ENCODE peak calls at places on chromosomes 7 and 10, in ten cellular contexts. F is GF-D8; J is RCC 7860; N is posterior cingulate gyrus; M is activated naive CD8-positive, alpha-beta T cell treated with anti-CD3 and anti-CD28 coated beads, Interleukin-2, amount 50 U/mL, for 24 hours; B is progenitor cell of endocrine pancreas; T is activated naive CD4-positive, alpha-beta T cell; E is NCI-H2227 treated with DMSO at 0.1 percent for 48 hours; S is heart right ventricle; L is retina. H is an unnamed sample.

GRCh38 chr10:119449760-119450461 is 92.6 kb downstream of the RGS10 start:
- DNase-seq in B (no peak), J (peak), E (no peak), S (peak), N (peak), M (no peak), F (no peak), T (no peak), L (no peak), H (peak)

GRCh38 chr7:148204639-148205292 is 385.8 kb upstream of the C7orf33 start:
- DNase-seq in B (no peak), J (no peak), L (no peak), N (no peak), F (no peak), S (no peak), T (no peak), E (no peak), M (no peak), H (no peak)

GRCh38 chr10:80684217-80684616 is 146.5 kb downstream of the SH2D4B start:
- DNase-seq in E (peak), L (no peak), N (no peak), F (no peak), B (no peak), S (no peak), M (no peak), J (peak), T (no peak), H (peak)

GRCh38 chr10:131574707-131575430 is 263.3 kb upstream of the TCERG1L start:
- DNase-seq in E (no peak), S (no peak), B (peak), M (no peak), T (no peak), J (no peak), F (no peak), N (peak), L (no peak), H (no peak)

GRCh38 chr10:35178305-35178704 is 51.7 kb downstream of the CREM start:
- DNase-seq in S (no peak), F (no peak), E (no peak), M (no peak), B (no peak), T (no peak), J (no peak), N (no peak), L (no peak), H (no peak)

GRCh38 chr7:100673942-100674431 is 447 bp downstream of the GNB2 start:
- DNase-seq in M (peak), T (peak), E (no peak), N (no peak), F (no peak), J (peak), B (no peak), L (no peak), S (peak), H (no peak)

GRCh38 chr10:99372546-99373271 is 43.6 kb downstream of the CNNM1 start:
- DNase-seq in J (no peak), F (no peak), B (no peak), L (no peak), M (no peak), T (no peak), N (no peak), E (no peak), S (no peak), H (peak)

GRCh38 chr10:129888784-129889616 is 75.1 kb downstream of the EBF3 start:
- DNase-seq in L (peak), B (peak), F (no peak), T (no peak), E (no peak), J (peak), N (no peak), M (peak), S (peak), H (no peak)

GRCh38 chr10:3980660-3981059 is 195.7 kb upstream of the KLF6 start:
- DNase-seq in M (no peak), S (no peak), J (no peak), E (no peak), B (no peak), F (peak), T (no peak), L (no peak), N (no peak), H (no peak)

GRCh38 chr7:77455334-77455733 is 39.2 kb upstream of the GSAP start:
- DNase-seq in B (no peak), T (no peak), L (no peak), E (no peak), F (no peak), M (no peak), N (no peak), S (peak), J (peak), H (peak)

GRCh38 chr10:130740166-130740565 is 571.4 kb downstream of the TCERG1L start:
- DNase-seq in T (no peak), M (no peak), E (no peak), N (no peak), F (no peak), J (no peak), S (no peak), B (no peak), L (no peak), H (no peak)

GRCh38 chr7:3955026-3955425 is 654.0 kb downstream of the SDK1 start:
- DNase-seq in S (no peak), E (no peak), L (no peak), J (no peak), F (no peak), N (peak), T (no peak), B (no peak), M (no peak), H (no peak)

GRCh38 chr10:107834706-107835105 is 670.2 kb upstream of the SORCS1 start:
- DNase-seq in E (no peak), F (no peak), M (no peak), N (no peak), L (no peak), B (no peak), J (no peak), S (no peak), T (no peak), H (no peak)

GRCh38 chr10:12954866-12955265 is 46.6 kb downstream of the CCDC3 start:
- DNase-seq in B (no peak), T (no peak), M (no peak), J (no peak), F (no peak), N (no peak), E (no peak), L (no peak), S (no peak), H (no peak)

GRCh38 chr7:142896741-142897379 is 11.3 kb upstream of the TRPV6 start:
- DNase-seq in N (no peak), J (no peak), L (no peak), F (no peak), E (no peak), B (no peak), T (no peak), M (no peak), S (no peak), H (no peak)

GRCh38 chr10:131043039-131043691 is 268.4 kb downstream of the TCERG1L start:
- DNase-seq in M (no peak), E (no peak), F (no peak), B (no peak), T (no peak), S (no peak), J (no peak), N (peak), L (no peak), H (no peak)

GRCh38 chr10:44196336-44196735 is 188.6 kb downstream of the CXCL12 start:
- DNase-seq in S (no peak), T (no peak), M (no peak), J (no peak), L (no peak), F (no peak), E (no peak), N (peak), B (no peak), H (no peak)

GRCh38 chr10:60024506-60024905 is 118.2 kb upstream of the CCDC6 start:
- DNase-seq in E (no peak), M (no peak), B (no peak), S (no peak), N (no peak), J (no peak), T (no peak), L (no peak), F (no peak), H (no peak)

GRCh38 chr7:26153246-26153822 is 1.3 kb downstream of the NFE2L3 start:
- DNase-seq in M (peak), T (no peak), L (no peak), F (no peak), J (no peak), E (no peak), S (no peak), N (no peak), B (no peak), H (peak)

GRCh38 chr7:21944616-21945373 is 904 bp downstream of the CDCA7L start:
- DNase-seq in T (no peak), J (no peak), E (peak), S (peak), B (peak), F (peak), N (no peak), M (peak), L (peak), H (peak)

GRCh38 chr7:3518546-3518945 is 217.5 kb downstream of the SDK1 start:
- DNase-seq in F (no peak), S (no peak), N (no peak), J (no peak), T (no peak), L (no peak), M (no peak), B (no peak), E (no peak), H (no peak)

GRCh38 chr10:88582806-88583583 is at the start of gene RNLS:
- DNase-seq in T (peak), N (peak), B (peak), J (no peak), M (peak), S (peak), F (no peak), E (peak), L (peak), H (peak)

GRCh38 chr10:74206727-74207126 is 55.7 kb downstream of the ADK start:
- DNase-seq in F (no peak), L (no peak), B (no peak), S (no peak), N (no peak), E (no peak), T (no peak), M (no peak), J (no peak), H (no peak)

GRCh38 chr7:84248843-84249242 is 54.3 kb upstream of the SEMA3A start:
- DNase-seq in F (no peak), T (no peak), J (no peak), N (no peak), M (no peak), E (no peak), S (no peak), B (no peak), L (no peak), H (no peak)

GRCh38 chr10:131727612-131728011 is 173.2 kb upstream of the PPP2R2D start:
- DNase-seq in T (no peak), E (no peak), M (no peak), S (no peak), F (no peak), B (no peak), L (no peak), N (peak), J (no peak), H (no peak)

GRCh38 chr7:74599251-74599650 is 58.3 kb upstream of the GTF2I start:
- DNase-seq in N (no peak), M (no peak), L (no peak), F (no peak), T (no peak), E (no peak), S (no peak), J (no peak), B (no peak), H (no peak)

GRCh38 chr7:1752771-1753562 is 82.9 kb downstream of the ELFN1 start:
- DNase-seq in S (no peak), M (no peak), F (peak), N (peak), L (peak), T (no peak), J (no peak), B (no peak), E (no peak), H (no peak)

GRCh38 chr7:45982912-45983719 is 62.0 kb upstream of the IGFBP3 start:
- DNase-seq in N (peak), L (no peak), B (no peak), J (no peak), M (no peak), E (no peak), T (no peak), S (no peak), F (no peak), H (no peak)

GRCh38 chr7:47227762-47228177 is 354.1 kb downstream of the TNS3 start:
- DNase-seq in E (no peak), F (no peak), J (peak), T (no peak), N (no peak), S (peak), L (no peak), B (no peak), M (no peak), H (peak)

H was measured in Caki2.